ENCODE peak calls at places on chromosomes 13 and 19, in five cellular contexts. V is SK-N-MC; X is heart right ventricle; E is aorta; L is CD8-positive, alpha-beta memory T cell. C is an unnamed sample. For H3K36me3, the result is how much of the 10 kb centered on the place peaks cover.

GRCh38 chr13:101390461-101390860 is 25.8 kb downstream of the NALCN start:
- DNase-seq in E (no peak), V (no peak), L (no peak), X (no peak), C (no peak)

GRCh38 chr13:28100149-28101121 is at the start of gene FLT3:
- DNase-seq in E (no peak), L (peak), V (peak), X (peak), C (no peak)

GRCh38 chr19:42246143-42246868 is 3.9 kb upstream of the GSK3A start:
- DNase-seq in E (peak), X (peak), L (no peak), V (no peak), C (peak)

GRCh38 chr19:24029941-24030636 is 56.9 kb upstream of the ZNF254 start:
- DNase-seq in L (no peak), V (no peak), E (no peak), X (no peak), C (no peak)

GRCh38 chr13:30676672-30677071 is 58.7 kb upstream of the ALOX5AP start:
- DNase-seq in V (no peak), L (no peak), X (no peak), E (no peak), C (no peak)

GRCh38 chr19:15633122-15633521 is 7.6 kb upstream of the CYP4F3 start:
- DNase-seq in X (no peak), L (no peak), E (no peak), V (no peak), C (no peak)

GRCh38 chr13:80884031-80884785 is 543.3 kb upstream of the SPRY2 start:
- DNase-seq in X (no peak), E (no peak), V (no peak), L (no peak), C (no peak)

GRCh38 chr13:75366380-75367280 is 115.3 kb downstream of the TBC1D4 start:
- DNase-seq in E (no peak), X (no peak), V (no peak), L (no peak), C (no peak)

GRCh38 chr19:10353793-10354391 is 14.5 kb upstream of the ICAM3 start:
- DNase-seq in L (no peak), E (peak), V (no peak), X (peak), C (peak)

GRCh38 chr13:25114220-25114619 is 18.3 kb downstream of the PABPC3 start:
- DNase-seq in V (peak), L (peak), X (peak), E (no peak), C (peak)

GRCh38 chr19:13057744-13058143 is 44.9 kb downstream of the LYL1 start:
- DNase-seq in V (no peak), E (no peak), X (no peak), L (no peak), C (no peak)

GRCh38 chr19:30898353-30899103 is 450.7 kb downstream of the TSHZ3 start:
- DNase-seq in L (no peak), V (no peak), E (no peak), X (no peak), C (no peak)

GRCh38 chr19:18112989-18113478 is 15.5 kb downstream of the MAST3 start:
- DNase-seq in V (no peak), L (peak), X (peak), E (peak), C (peak)

GRCh38 chr13:30868806-30869470 is 37.1 kb upstream of the MEDAG start:
- DNase-seq in E (no peak), X (no peak), V (no peak), L (no peak), C (no peak)

GRCh38 chr13:44331912-44332840 is 41.4 kb upstream of the SERP2 start:
- DNase-seq in V (peak), L (no peak), X (peak), E (peak), C (peak)

GRCh38 chr13:113051641-113052040 is 54.0 kb upstream of the F7 start:
- DNase-seq in V (no peak), X (peak), L (no peak), E (peak), C (no peak)

GRCh38 chr19:11624064-11624463 is 26.8 kb downstream of the ZNF627 start:
- DNase-seq in V (no peak), X (no peak), E (no peak), L (no peak), C (no peak)

GRCh38 chr19:29671393-29672076 is 6.3 kb downstream of the PLEKHF1 start:
- DNase-seq in E (no peak), L (peak), X (peak), V (no peak), C (no peak)

GRCh38 chr13:29654807-29655547 is 59.5 kb upstream of the SLC7A1 start:
- DNase-seq in X (no peak), L (no peak), E (no peak), V (no peak), C (no peak)

GRCh38 chr19:55146078-55146647 is 2.8 kb downstream of the TNNT1 start:
- DNase-seq in V (no peak), X (no peak), L (no peak), E (no peak), C (no peak)

GRCh38 chr19:2050349-2050990 is 574 bp downstream of the MKNK2 start:
- DNase-seq in X (no peak), V (no peak), L (no peak), E (no peak), C (no peak)

GRCh38 chr19:51691122-51692064 is 1.7 kb upstream of the SPACA6 start:
- DNase-seq in E (no peak), X (no peak), L (no peak), V (no peak), C (peak)

GRCh38 chr13:33180009-33180804 is 105.3 kb downstream of the STARD13 start:
- DNase-seq in X (no peak), L (no peak), E (no peak), V (no peak), C (no peak)

GRCh38 chr19:55474269-55475265 is 1.9 kb upstream of the ZNF628 start:
- DNase-seq in X (no peak), V (no peak), E (no peak), L (no peak), C (no peak)

GRCh38 chr19:29086182-29086581 is 126.8 kb downstream of the UQCRFS1 start:
- DNase-seq in E (no peak), V (no peak), X (no peak), L (no peak), C (no peak)

GRCh38 chr19:17180997-17181702 is 34.0 kb upstream of the USE1 start:
- DNase-seq in E (no peak), L (no peak), X (no peak), V (no peak), C (no peak)

GRCh38 chr19:31890230-31890629 is 455.2 kb upstream of the ZNF507 start:
- DNase-seq in V (no peak), E (no peak), L (no peak), X (no peak), C (no peak)

GRCh38 chr13:46010148-46010547 is 42.4 kb downstream of the ZC3H13 start:
- DNase-seq in V (peak), X (no peak), L (no peak), E (no peak), C (no peak)

GRCh38 chr13:76711515-76712182 is 174.6 kb downstream of the KCTD12 start:
- DNase-seq in X (no peak), L (no peak), E (no peak), V (no peak), C (peak)

GRCh38 chr13:49690133-49690989 is 925 bp downstream of the EBPL start:
- DNase-seq in V (no peak), E (no peak), X (no peak), L (no peak), C (no peak)

GRCh38 chr19:2309734-2310362 is 1.9 kb upstream of the LINGO3 start:
- DNase-seq in X (no peak), V (no peak), L (no peak), E (no peak), C (no peak)

GRCh38 chr19:11069451-11070009 is 19.7 kb upstream of the LDLR start:
- DNase-seq in L (no peak), E (no peak), X (no peak), V (no peak), C (no peak)

GRCh38 chr19:47187797-47188196 is 43.2 kb downstream of the BBC3 start:
- DNase-seq in V (no peak), L (no peak), E (no peak), X (no peak), C (no peak)
- H3K36me3 ChIP-seq in V (under half), L (under half), E (under half), X (under half), C (under half)

GRCh38 chr13:83281666-83282065 is 600.6 kb downstream of the SLITRK1 start:
- DNase-seq in V (no peak), E (no peak), X (no peak), L (no peak), C (no peak)

DNA sequence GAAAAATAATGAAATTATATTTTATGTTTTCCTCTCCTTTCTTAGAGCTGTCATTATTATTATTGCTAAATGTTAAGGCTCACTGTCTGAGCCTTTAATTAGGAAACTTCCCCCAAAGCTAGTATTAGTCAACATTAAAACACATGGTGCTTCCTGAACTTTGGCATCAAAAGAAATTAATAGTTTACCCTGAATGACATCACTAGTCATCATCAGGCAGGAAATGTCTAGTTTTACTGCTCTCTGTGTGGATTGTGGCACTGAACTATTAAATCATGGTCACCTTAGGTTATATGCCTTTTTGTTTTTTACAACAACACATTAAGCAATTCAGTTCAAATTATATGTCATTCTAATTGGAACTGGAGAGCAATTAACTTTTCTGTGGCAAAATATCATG is 595.5 kb downstream of the SLITRK1 start:
- DNase-seq in E (no peak), V (no peak), L (no peak), X (no peak), C (no peak)
- H3K36me3 ChIP-seq in E (under half), V (under half), L (under half), X (under half), C (under half)

GRCh38 chr19:38624822-38625221 is 5.8 kb downstream of the EIF3K start:
- DNase-seq in V (no peak), E (no peak), X (no peak), L (no peak), C (no peak)
- H3K36me3 ChIP-seq in V (half or more), E (under half), X (under half), L (half or more), C (half or more)

DNA sequence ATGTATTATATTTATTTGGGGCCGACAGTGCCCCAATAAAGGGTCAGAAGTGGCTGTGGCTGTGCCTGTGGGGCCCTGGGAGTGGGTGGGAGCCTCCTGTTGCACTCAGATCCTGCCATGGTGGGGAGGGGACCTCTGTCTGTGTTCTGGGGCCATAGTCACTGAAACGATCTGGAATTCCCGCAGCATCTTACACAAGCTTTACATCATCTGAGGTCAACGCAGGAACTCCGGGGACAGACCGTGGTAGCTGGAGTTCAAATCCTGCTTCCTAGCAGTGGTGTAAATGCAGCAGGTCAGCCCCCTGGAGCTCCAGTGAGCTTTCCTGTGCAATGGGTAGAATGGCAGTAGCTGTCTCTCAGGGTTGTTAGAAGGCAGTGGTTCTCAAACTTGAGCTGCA is 3.9 kb upstream of the SCN1B start:
- DNase-seq in X (no peak), L (no peak), E (no peak), V (no peak), C (no peak)
- H3K36me3 ChIP-seq in X (under half), L (under half), E (under half), V (under half), C (half or more)

DNA sequence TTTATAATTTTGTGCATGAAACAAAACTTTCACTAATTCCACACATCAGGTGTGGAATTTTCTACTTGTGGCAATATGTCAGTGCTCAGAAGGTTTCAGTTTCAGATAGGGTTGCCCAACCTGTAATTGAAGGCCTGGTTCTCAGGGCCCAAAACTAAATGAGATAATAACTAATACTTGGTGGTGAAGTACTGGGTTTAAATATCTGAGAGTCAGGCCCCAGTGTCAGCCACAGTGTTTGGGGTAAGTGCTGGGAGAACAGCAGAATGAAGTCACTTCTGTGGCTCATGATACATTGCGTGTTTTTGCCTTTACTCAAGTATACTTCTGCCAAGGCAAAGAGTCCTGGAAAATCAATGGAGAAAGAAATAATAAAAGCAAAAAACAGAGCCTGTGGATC is 5.6 kb downstream of the SAFB start:
- DNase-seq in L (no peak), X (no peak), E (no peak), V (no peak), C (no peak)
- H3K36me3 ChIP-seq in L (under half), X (under half), E (under half), V (half or more), C (half or more)